ENCODE peak calls at places on chromosomes 5 and 9, in four cellular contexts. P is sigmoid colon, F is ovary, A is transverse colon. J is an unnamed sample.

GRCh38 chr5:7518947-7519560 is 123.1 kb downstream of the ADCY2 start:
- DNase-seq in P (no peak), F (no peak), A (no peak), J (no peak)

GRCh38 chr9:3437031-3437430 is 88.8 kb downstream of the RFX3 start:
- DNase-seq in P (no peak), F (no peak), A (no peak), J (no peak)

GRCh38 chr9:4114569-4115505 is 185.0 kb downstream of the GLIS3 start:
- DNase-seq in P (no peak), F (no peak), A (no peak), J (no peak)

GRCh38 chr5:132681983-132682382 is 8.2 kb downstream of the IL4 start:
- DNase-seq in P (no peak), F (no peak), A (no peak), J (no peak)

GRCh38 chr5:34914671-34915138 is 599 bp downstream of the RAD1 start:
- DNase-seq in P (peak; percentile 69), F (peak; percentile 35), A (peak; percentile 34), J (no peak)

GRCh38 chr5:160021818-160022446 is 13.0 kb downstream of the TTC1 start:
- DNase-seq in P (no peak), F (peak; percentile 65), A (peak; percentile 62), J (no peak)

GRCh38 chr9:36441966-36442365 is 41.9 kb upstream of the RNF38 start:
- DNase-seq in P (no peak), F (no peak), A (no peak), J (no peak)

GRCh38 chr5:956941-957729 is 51.5 kb upstream of the NKD2 start:
- DNase-seq in P (no peak), F (no peak), A (no peak), J (no peak)

GRCh38 chr5:124176692-124177091 is 569.7 kb downstream of the ZNF608 start:
- DNase-seq in P (no peak), F (no peak), A (no peak), J (no peak)

GRCh38 chr9:34961574-34962480 is 3.7 kb downstream of the PHF24 start:
- DNase-seq in P (no peak), F (no peak), A (no peak), J (no peak)

GRCh38 chr9:127867356-127868277 is 9.9 kb downstream of the AK1 start:
- DNase-seq in P (no peak), F (peak; percentile 75), A (no peak), J (no peak)

GRCh38 chr5:58240286-58240685 is 219.6 kb downstream of the PLK2 start:
- DNase-seq in P (no peak), F (no peak), A (no peak), J (no peak)

GRCh38 chr5:167320019-167320418 is 971.4 kb upstream of the WWC1 start:
- DNase-seq in P (no peak), F (no peak), A (no peak), J (no peak)

GRCh38 chr5:159210846-159211245 is 1.5 kb upstream of the RNF145 start:
- DNase-seq in P (no peak), F (no peak), A (no peak), J (no peak)

GRCh38 chr5:44911501-44911900 is 102.8 kb downstream of the MRPS30 start:
- DNase-seq in P (no peak), F (no peak), A (no peak), J (no peak)

GRCh38 chr9:89603629-89604462 is 966 bp upstream of the GADD45G start:
- DNase-seq in P (peak; percentile 88), F (peak; percentile 77), A (peak; percentile 81), J (peak; percentile 44)

GRCh38 chr9:9783211-9783610 is 829.6 kb downstream of the PTPRD start:
- DNase-seq in P (no peak), F (no peak), A (no peak), J (no peak)

GRCh38 chr5:91104062-91104448 is 279.1 kb downstream of the ARRDC3 start:
- DNase-seq in P (no peak), F (no peak), A (no peak), J (no peak)

GRCh38 chr9:137744632-137745183 is 125.9 kb downstream of the EHMT1 start:
- DNase-seq in P (no peak), F (no peak), A (no peak), J (no peak)

GRCh38 chr9:137741330-137741729 is 122.5 kb downstream of the EHMT1 start:
- DNase-seq in P (no peak), F (no peak), A (no peak), J (no peak)

GRCh38 chr9:137742698-137743097 is 123.9 kb downstream of the EHMT1 start:
- DNase-seq in P (no peak), F (no peak), A (no peak), J (no peak)

GRCh38 chr9:137745541-137745991 is 126.8 kb downstream of the EHMT1 start:
- DNase-seq in P (no peak), F (no peak), A (peak; percentile 63), J (no peak)

GRCh38 chr9:137743695-137744094 is 124.9 kb downstream of the EHMT1 start:
- DNase-seq in P (no peak), F (no peak), A (no peak), J (no peak)
- H3K36me3 ChIP-seq in P (peaks cover 29% of the 10 kb centered on the region), F (no peaks in the 10 kb centered on the region), A (peaks cover 23% of the 10 kb centered on the region), J (no peaks in the 10 kb centered on the region)

GRCh38 chr5:146720132-146720531 is 158.4 kb downstream of the PPP2R2B start:
- DNase-seq in P (no peak), F (no peak), A (no peak), J (no peak)

GRCh38 chr5:146716636-146717035 is 161.9 kb downstream of the PPP2R2B start:
- DNase-seq in P (no peak), F (no peak), A (no peak), J (no peak)

GRCh38 chr5:146719179-146719578 is 159.4 kb downstream of the PPP2R2B start:
- DNase-seq in P (no peak), F (no peak), A (no peak), J (no peak)

GRCh38 chr5:146717951-146718350 is 160.6 kb downstream of the PPP2R2B start:
- DNase-seq in P (no peak), F (no peak), A (no peak), J (no peak)

DNA sequence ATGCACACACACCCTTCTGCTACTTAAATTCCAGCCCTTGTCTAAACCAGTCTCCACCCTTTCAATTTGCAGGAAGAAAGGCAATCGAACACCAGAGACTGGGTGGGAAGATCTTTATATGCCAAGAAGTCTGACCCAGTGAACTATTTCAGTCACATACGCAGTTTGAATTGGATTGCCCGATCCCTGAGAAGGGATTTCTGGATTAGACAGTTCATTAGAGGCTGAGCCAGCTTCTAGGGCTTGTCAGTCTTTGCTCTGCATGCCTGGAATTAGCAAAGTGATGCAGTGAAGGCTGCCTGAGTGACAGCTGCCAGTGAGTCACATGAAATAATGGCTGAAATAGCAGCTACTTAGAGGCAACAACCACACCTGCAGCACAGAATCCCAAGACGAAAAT is 159.9 kb downstream of the PPP2R2B start:
- DNase-seq in P (no peak), F (no peak), A (no peak), J (no peak)
- TF ChIP-seq EP300 in P (no peak), F (no peak), A (no peak), J (no peak)

GRCh38 chr9:124767830-124768229 is 3.3 kb downstream of the NR6A1 start:
- DNase-seq in P (no peak), F (no peak), A (no peak), J (no peak)

GRCh38 chr9:124766326-124766725 is 4.8 kb downstream of the NR6A1 start:
- DNase-seq in P (no peak), F (no peak), A (no peak), J (no peak)

GRCh38 chr9:124766815-124767554 is 4.1 kb downstream of the NR6A1 start:
- DNase-seq in P (no peak), F (no peak), A (no peak), J (no peak)

GRCh38 chr9:124764774-124765438 is 6.2 kb downstream of the NR6A1 start:
- DNase-seq in P (no peak), F (no peak), A (no peak), J (no peak)

DNA sequence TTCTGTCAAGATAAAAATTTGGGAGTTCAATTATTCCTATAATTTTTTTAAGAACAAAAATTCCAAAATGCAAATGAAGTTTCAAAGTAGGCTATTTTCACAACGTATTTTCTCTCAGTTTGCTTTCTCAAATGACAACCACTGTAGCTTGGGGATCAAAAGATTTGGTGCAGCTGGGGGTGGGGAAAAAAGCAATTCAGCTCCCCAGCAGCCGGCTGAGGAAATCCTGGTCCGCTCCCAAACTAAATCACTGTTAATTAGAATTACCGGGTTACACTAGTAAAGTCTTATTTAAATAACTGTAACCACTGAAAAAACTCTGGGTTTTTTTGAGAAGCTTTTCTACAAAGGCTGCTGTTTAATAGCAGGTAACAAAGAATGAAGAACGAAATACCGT is 5.7 kb downstream of the NR6A1 start:
- DNase-seq in P (no peak), F (no peak), A (no peak), J (no peak)
- H3K36me3 ChIP-seq in P (no peaks in the 10 kb centered on the region), F (no peaks in the 10 kb centered on the region), A (no peaks in the 10 kb centered on the region), J (no peaks in the 10 kb centered on the region)

DNA sequence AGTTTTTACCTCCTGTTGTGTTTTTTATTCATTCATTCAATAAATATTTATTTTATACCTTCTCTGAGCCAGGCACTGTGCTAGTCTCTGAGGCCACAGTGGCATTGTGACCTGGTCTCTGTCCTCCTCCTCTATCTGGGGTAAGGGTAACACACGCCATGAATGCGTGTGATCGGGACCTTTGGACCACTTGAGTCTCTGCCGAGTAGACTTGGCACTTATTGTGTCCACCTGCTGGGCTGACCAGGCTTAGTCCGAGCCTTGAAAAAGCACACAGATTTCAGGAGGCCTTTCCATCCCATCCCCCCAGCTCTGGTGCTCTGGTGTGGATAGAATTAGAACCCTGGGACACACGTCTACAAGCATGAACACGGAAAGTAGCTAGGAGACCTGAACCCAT is 58.7 kb downstream of the ERGIC1 start:
- DNase-seq in P (no peak), F (peak; percentile 54), A (no peak), J (no peak)
- TF ChIP-seq EP300 in P (no peak), F (no peak), A (no peak), J (no peak)

GRCh38 chr9:68998344-68998743 is 15.6 kb downstream of the PRKACG start:
- DNase-seq in P (no peak), F (no peak), A (no peak), J (no peak)
- H3K36me3 ChIP-seq in P (no peaks in the 10 kb centered on the region), F (no peaks in the 10 kb centered on the region), A (no peaks in the 10 kb centered on the region), J (no peaks in the 10 kb centered on the region)